ENCODE peak calls at places on chromosomes 1 and 21, in seven cellular contexts. G, R, H, Z, C, D and A are unnamed samples.

GRCh38 chr1:64292399-64292798 is 89.0 kb downstream of the UBE2U start:
- DNase-seq in D (no peak), R (peak), Z (no peak), C (no peak), G (peak), H (no peak), A (no peak)

GRCh38 chr1:34361781-34362357 is 185.2 kb downstream of the C1orf94 start:
- DNase-seq in C (no peak), H (no peak), D (no peak), R (no peak), Z (no peak), G (no peak), A (no peak)

GRCh38 chr1:67559222-67559700 is 125.7 kb upstream of the GADD45A start:
- DNase-seq in H (no peak), C (no peak), D (peak), G (peak), R (peak), Z (no peak), A (no peak)

GRCh38 chr1:45594412-45594811 is 10.6 kb downstream of the NASP start:
- DNase-seq in Z (no peak), G (no peak), H (no peak), D (no peak), R (no peak), C (no peak), A (no peak)

GRCh38 chr21:32779983-32780382 is 8.4 kb upstream of the PAXBP1 start:
- DNase-seq in Z (no peak), H (peak), C (no peak), D (no peak), R (no peak), G (no peak), A (no peak)

GRCh38 chr1:65476327-65476726 is 55.9 kb downstream of the LEPR start:
- DNase-seq in Z (no peak), R (no peak), H (no peak), G (no peak), D (no peak), C (no peak), A (no peak)

GRCh38 chr1:12034381-12034801 is 15.1 kb downstream of the MIIP start:
- DNase-seq in R (peak), D (peak), Z (no peak), C (no peak), H (peak), G (peak), A (no peak)

GRCh38 chr1:193431265-193431977 is 245.0 kb upstream of the B3GALT2 start:
- DNase-seq in C (no peak), D (no peak), Z (no peak), R (no peak), H (no peak), G (no peak), A (no peak)

GRCh38 chr1:248143311-248143710 is 1.6 kb upstream of the OR2M5 start:
- DNase-seq in R (no peak), G (no peak), C (no peak), H (no peak), D (no peak), Z (no peak), A (no peak)

GRCh38 chr1:108075055-108075454 is 110.1 kb upstream of the VAV3 start:
- DNase-seq in C (no peak), R (no peak), H (peak), D (no peak), Z (no peak), G (no peak), A (no peak)

GRCh38 chr1:24277420-24278169 is 41.6 kb upstream of the GRHL3 start:
- DNase-seq in H (no peak), G (peak), Z (no peak), R (peak), D (peak), C (no peak), A (peak)

GRCh38 chr1:221887091-221887746 is 145.3 kb upstream of the DUSP10 start:
- DNase-seq in Z (no peak), G (peak), C (no peak), D (peak), H (peak), R (peak), A (no peak)

GRCh38 chr1:85229574-85230097 is 28.8 kb upstream of the SYDE2 start:
- DNase-seq in Z (no peak), C (no peak), D (no peak), H (no peak), R (no peak), G (no peak), A (no peak)

GRCh38 chr1:235503333-235504121 is 725 bp downstream of the B3GALNT2 start:
- DNase-seq in H (peak), Z (peak), R (peak), D (peak), G (peak), C (no peak), A (peak)

GRCh38 chr1:92442351-92442750 is 44.4 kb downstream of the GFI1 start:
- DNase-seq in R (no peak), Z (no peak), H (no peak), G (no peak), D (no peak), C (no peak), A (no peak)

DNA sequence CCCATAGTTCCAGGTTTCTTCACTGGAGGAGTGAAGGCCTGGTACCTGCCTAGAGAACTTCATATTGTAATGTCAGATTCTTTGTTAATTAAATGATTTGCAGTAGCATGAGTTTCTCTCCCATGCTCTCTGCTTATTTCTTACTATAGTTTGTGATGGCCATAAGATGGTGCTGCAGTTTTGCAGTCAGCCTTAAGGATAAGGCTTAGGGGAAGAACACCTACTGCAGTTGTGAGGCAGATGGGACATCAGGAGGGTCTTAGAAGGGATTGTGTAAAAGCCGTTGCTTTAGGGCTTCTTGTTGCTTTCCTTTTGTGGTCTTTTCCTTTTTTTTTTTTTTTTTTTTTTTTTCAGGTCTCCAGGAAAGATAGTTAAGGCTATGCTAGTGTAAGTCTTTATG is 61.8 kb downstream of the MACF1 start:
- DNase-seq in H (peak), D (no peak), Z (no peak), C (no peak), G (peak), R (peak), A (no peak)
- TF ChIP-seq CTCF in H (no peak), D (peak), Z (no peak), C (peak), G (no peak), R (peak), A (no peak)

GRCh38 chr1:43908858-43909257 is 24.7 kb upstream of the ARTN start:
- DNase-seq in C (no peak), Z (no peak), H (peak), R (no peak), D (no peak), G (no peak), A (no peak)
- TF ChIP-seq CTCF in C (peak), Z (no peak), H (no peak), R (no peak), D (no peak), G (no peak), A (no peak)

GRCh38 chr1:151908228-151908691 is 1.1 kb downstream of the THEM4 start:
- DNase-seq in D (peak), R (peak), C (no peak), H (peak), Z (no peak), G (peak), A (peak)
- TF ChIP-seq CTCF in D (peak), R (peak), C (no peak), H (peak), Z (no peak), G (no peak), A (no peak)

DNA sequence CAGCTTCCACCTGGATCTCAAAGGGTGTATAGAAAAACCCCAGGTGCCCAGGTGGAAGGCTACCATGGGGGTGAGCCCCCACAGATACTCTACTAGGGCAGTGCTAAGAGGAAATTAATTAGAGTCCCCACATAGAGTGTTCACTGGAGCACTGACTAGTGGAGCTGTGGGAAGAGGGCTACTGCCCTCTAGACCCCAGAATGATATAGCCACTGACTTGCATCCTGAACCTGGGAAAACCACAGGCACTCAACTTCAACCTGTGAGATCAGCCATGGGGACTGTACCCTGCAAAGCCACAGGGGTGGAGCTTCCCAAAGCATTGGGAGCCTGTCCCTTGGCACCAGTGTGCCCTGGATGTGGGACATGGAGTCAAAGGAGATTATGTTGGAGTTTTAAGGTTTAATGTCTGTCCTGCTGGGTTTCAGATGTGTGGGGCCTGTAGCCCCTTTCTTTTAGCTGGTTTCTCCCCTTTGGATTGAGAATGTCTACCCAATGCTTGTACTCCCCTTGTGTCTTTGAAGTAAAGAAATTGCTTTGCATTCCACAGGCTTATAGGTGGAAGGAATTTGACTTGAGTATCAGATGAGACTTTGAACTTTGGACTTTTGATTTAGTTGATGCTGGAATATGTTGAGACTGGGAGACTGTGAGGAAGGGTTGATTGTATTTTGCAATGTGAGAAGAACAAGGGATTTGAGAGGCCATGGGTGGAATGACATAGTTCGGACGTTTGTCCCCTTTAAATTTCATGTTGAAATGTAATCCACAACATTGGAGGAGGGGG is 31.8 kb upstream of the CDC14A start:
- DNase-seq in H (no peak), D (no peak), G (no peak), Z (no peak), R (no peak), C (no peak), A (no peak)
- TF ChIP-seq CTCF in H (no peak), D (no peak), G (no peak), Z (no peak), R (no peak), C (no peak), A (no peak)

DNA sequence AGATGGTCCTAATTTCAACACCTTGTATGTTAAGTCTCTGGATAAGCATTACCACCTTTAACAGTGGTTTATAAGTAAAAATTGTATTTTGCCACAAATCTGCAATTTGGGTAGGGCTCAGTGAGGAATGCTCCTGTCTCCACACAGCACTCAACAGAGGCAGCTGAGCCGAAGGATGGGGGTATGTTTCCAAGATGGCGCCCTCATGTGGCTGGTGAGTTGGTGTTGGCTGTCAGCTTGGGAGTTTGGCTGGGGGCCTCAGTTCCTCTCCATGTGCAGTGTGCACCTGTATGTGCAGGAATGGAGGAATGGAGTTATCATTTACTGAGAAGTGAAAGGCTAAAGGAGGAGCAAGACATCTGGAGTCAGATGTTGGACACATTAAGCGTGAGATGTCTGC is 136.8 kb downstream of the GABPA start:
- DNase-seq in C (no peak), G (no peak), R (no peak), Z (peak), D (no peak), H (peak), A (peak)
- TF ChIP-seq CTCF in C (peak), G (peak), R (no peak), Z (no peak), D (peak), H (no peak), A (no peak)

DNA sequence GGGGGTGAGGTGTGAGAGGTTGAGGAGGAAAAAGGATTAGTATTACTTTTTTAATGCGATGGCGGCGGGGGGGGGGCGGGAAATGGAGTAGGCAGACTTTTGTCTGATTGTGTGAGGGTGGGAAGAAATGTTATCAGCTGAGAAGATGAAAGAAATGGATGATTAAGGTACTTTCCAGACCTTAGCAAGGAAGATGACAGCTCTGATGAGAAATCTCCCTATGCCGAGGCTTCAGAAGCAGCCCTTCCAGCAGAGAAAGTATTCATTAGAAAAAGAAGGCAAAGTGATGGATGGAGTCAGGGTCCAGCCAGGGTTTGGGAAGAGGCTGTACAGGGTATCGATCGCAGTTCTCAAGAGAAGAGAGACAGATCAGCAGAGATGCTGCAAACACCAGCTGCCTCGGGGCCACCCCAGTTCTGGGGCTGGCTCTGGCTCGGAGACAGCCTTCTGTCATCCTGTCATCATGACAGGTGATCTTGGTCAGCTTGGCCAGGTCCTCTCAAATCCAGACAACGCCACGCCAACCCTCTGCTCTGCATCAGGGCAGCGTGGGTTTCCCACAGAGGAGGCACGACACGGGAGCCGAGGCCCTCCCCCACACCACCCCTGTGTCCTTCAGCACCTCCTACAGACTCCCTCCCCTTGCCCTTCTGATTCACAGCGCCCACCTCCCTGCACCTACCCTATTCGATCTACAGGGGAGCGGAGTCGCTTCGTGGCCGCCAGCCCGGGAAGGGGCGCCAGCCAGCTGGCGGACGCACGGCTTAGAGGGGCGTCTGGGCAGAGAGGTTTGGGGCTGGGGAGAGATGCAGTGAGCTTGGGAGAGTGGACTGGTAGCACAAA is 688 bp upstream of the ATXN7L2 start:
- DNase-seq in C (no peak), H (no peak), R (peak), Z (no peak), D (peak), G (no peak), A (peak)
- TF ChIP-seq CTCF in C (peak), H (no peak), R (no peak), Z (no peak), D (no peak), G (no peak), A (no peak)

GRCh38 chr1:178500091-178500770 is 3.5 kb upstream of the CLEC20A start:
- DNase-seq in H (no peak), Z (peak), G (no peak), R (no peak), C (no peak), D (no peak), A (no peak)
- TF ChIP-seq CTCF in H (peak), Z (peak), G (peak), R (peak), C (peak), D (peak), A (no peak)

GRCh38 chr1:37473431-37474050 is 839 bp upstream of the ZC3H12A start:
- DNase-seq in C (no peak), R (no peak), H (no peak), D (no peak), G (peak), Z (no peak), A (peak)
- TF ChIP-seq CTCF in C (no peak), R (no peak), H (no peak), D (no peak), G (peak), Z (no peak), A (no peak)

GRCh38 chr1:224399887-224400286 is 34.7 kb downstream of the WDR26 start:
- DNase-seq in G (no peak), Z (no peak), R (no peak), C (no peak), D (no peak), H (no peak), A (no peak)

GRCh38 chr1:224407546-224408293 is 26.9 kb downstream of the WDR26 start:
- DNase-seq in R (peak), G (no peak), H (no peak), C (no peak), D (no peak), Z (no peak), A (no peak)

GRCh38 chr1:224406216-224406615 is 28.4 kb downstream of the WDR26 start:
- DNase-seq in D (no peak), G (no peak), R (peak), Z (no peak), H (no peak), C (no peak), A (no peak)

GRCh38 chr1:224408294-224408590 is 26.4 kb downstream of the WDR26 start:
- DNase-seq in C (no peak), Z (no peak), R (no peak), H (no peak), G (no peak), D (no peak), A (no peak)

DNA sequence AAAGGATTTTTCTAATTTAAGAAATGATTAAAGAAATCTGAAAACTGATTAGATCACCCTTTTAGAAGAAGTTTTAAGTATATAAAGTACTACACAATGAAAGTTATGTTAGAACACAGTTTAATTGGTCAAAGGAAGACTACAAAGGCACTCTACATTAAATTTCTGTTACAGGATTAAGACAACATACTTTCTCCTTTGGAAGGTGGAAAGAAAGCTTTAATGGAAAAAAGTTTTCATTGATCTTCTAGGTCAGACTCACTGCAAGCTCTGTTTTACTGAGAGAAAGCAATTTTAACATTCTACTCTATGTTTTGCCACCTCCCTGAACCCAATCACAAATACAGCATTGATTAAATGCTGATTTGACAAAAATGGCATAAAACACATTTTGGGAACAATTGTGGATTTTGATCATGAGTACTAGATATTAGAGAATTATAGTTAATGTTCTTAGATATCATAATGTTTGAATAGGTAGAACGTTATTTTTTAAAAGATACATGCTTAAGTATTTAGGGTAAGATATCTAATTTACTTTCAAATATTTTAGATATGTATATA is 32.0 kb downstream of the WDR26 start:
- DNase-seq in R (no peak), Z (no peak), H (no peak), C (no peak), D (no peak), G (no peak), A (no peak)
- TF ChIP-seq CTCF in R (no peak), Z (no peak), H (no peak), C (no peak), D (no peak), G (no peak), A (no peak)

DNA sequence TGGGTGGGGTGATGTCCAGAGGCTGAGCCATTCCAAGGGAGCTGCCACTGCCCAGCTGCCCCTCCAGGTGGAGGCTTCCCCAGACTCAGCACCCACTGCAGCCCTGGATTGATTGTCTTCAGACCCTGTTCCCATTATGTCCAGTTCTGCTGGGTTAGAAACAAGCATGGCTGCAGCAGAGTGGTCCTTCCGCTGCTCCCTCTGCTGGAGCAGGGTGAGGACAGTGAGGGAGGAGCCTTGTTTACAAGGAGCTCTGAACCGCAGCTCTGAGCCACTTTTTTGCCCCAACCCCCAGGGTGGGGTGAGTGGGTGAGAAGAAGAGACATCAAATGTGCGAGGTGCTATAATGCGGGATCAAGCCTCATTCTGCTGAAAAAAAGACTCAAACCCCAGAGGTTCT is 2.3 kb downstream of the TNNT2 start:
- DNase-seq in Z (no peak), R (no peak), H (peak), C (no peak), G (no peak), D (no peak), A (no peak)
- TF ChIP-seq CTCF in Z (no peak), R (peak), H (peak), C (no peak), G (no peak), D (peak), A (no peak)